ENCODE peak calls at places on chromosomes 7 and 10, in four cellular contexts. R, B, S and D are unnamed samples.

GRCh38 chr10:123301077-123301875 is 147.1 kb downstream of the BUB3 start:
- DNase-seq in R (peak), B (no peak), S (no peak), D (no peak)

GRCh38 chr10:78281627-78282026 is 248.0 kb downstream of the RPS24 start:
- DNase-seq in R (no peak), B (no peak), S (no peak), D (no peak)

GRCh38 chr10:35640951-35641429 is 1.1 kb downstream of the FZD8 start:
- DNase-seq in R (peak), B (peak), S (peak), D (no peak)

GRCh38 chr7:29882481-29882880 is 76.2 kb downstream of the WIPF3 start:
- DNase-seq in R (no peak), B (no peak), S (no peak), D (no peak)

GRCh38 chr7:145696071-145696470 is 420.5 kb upstream of the CNTNAP2 start:
- DNase-seq in R (no peak), B (no peak), S (no peak), D (no peak)

GRCh38 chr7:128153436-128153835 is 87.6 kb upstream of the LEP start:
- DNase-seq in R (no peak), B (no peak), S (no peak), D (no peak)

GRCh38 chr10:30059209-30060107 is at the start of gene JCAD:
- DNase-seq in R (no peak), B (no peak), S (peak), D (no peak)

GRCh38 chr10:62015994-62016393 is 114.5 kb downstream of the ARID5B start:
- DNase-seq in R (no peak), B (no peak), S (no peak), D (no peak)

GRCh38 chr7:129311429-129311828 is 86.6 kb downstream of the AHCYL2 start:
- DNase-seq in R (no peak), B (no peak), S (no peak), D (no peak)

GRCh38 chr7:122887198-122887597 is 938 bp upstream of the CADPS2 start:
- DNase-seq in R (no peak), B (no peak), S (no peak), D (no peak)

GRCh38 chr10:29807407-29807806 is 172.6 kb upstream of the SVIL start:
- DNase-seq in R (peak), B (no peak), S (no peak), D (no peak)

GRCh38 chr10:1939016-1939415 is 201.7 kb upstream of the ADARB2 start:
- DNase-seq in R (no peak), B (no peak), S (peak), D (no peak)

GRCh38 chr7:133741078-133741477 is 386.1 kb upstream of the LRGUK start:
- DNase-seq in R (no peak), B (no peak), S (no peak), D (no peak)

GRCh38 chr10:58107506-58107905 is 160.2 kb downstream of the IPMK start:
- DNase-seq in R (peak), B (no peak), S (no peak), D (no peak)

GRCh38 chr10:36344240-36344639 is 702.1 kb upstream of the FZD8 start:
- DNase-seq in R (peak), B (no peak), S (no peak), D (no peak)

GRCh38 chr7:2411815-2412586 is 8.6 kb downstream of the CHST12 start:
- DNase-seq in R (no peak), B (no peak), S (no peak), D (no peak)

GRCh38 chr10:81502677-81503359 is 372.2 kb upstream of the NRG3 start:
- DNase-seq in R (no peak), B (no peak), S (no peak), D (no peak)

GRCh38 chr7:97006951-97007861 is 1.9 kb downstream of the DLX6 start:
- DNase-seq in R (no peak), B (no peak), S (no peak), D (no peak)

GRCh38 chr10:61244261-61244775 is 208.9 kb downstream of the TMEM26 start:
- DNase-seq in R (no peak), B (no peak), S (no peak), D (no peak)

GRCh38 chr7:51223505-51223904 is 93.1 kb downstream of the COBL start:
- DNase-seq in R (no peak), B (no peak), S (no peak), D (no peak)

GRCh38 chr7:148697950-148698396 is 730 bp upstream of the CUL1 start:
- DNase-seq in R (no peak), B (no peak), S (no peak), D (no peak)

GRCh38 chr7:69989551-69989950 is 391.3 kb downstream of the AUTS2 start:
- DNase-seq in R (no peak), B (no peak), S (no peak), D (no peak)

GRCh38 chr7:11751315-11751714 is 80.7 kb downstream of the THSD7A start:
- DNase-seq in R (no peak), B (no peak), S (no peak), D (no peak)

GRCh38 chr10:48462482-48463020 is 142.3 kb downstream of the ARHGAP22 start:
- DNase-seq in R (no peak), B (no peak), S (no peak), D (no peak)